ENCODE peak calls at places on chromosome 3, in eight cellular contexts. S is endodermal cell; K is BE2C; A is H9; E is naive thymus-derived CD4-positive, alpha-beta T cell; G is ascending aorta; M is AG04450; F is hepatocyte. H is an unnamed sample. For H3K9me3, the result is how much of the 10 kb centered on the place peaks cover.

GRCh38 chr3:50126287-50127211 is 28.6 kb upstream of the SEMA3F start:
- DNase-seq in S (peak), K (no peak), A (no peak), E (no peak), G (no peak), M (no peak), F (peak), H (no peak)

GRCh38 chr3:185766645-185767323 is 58.1 kb downstream of the IGF2BP2 start:
- DNase-seq in S (no peak), K (no peak), A (no peak), E (no peak), G (no peak), M (no peak), F (no peak), H (no peak)

GRCh38 chr3:114363554-114364202 is 69.8 kb downstream of the TIGIT start:
- DNase-seq in S (no peak), K (no peak), A (no peak), E (no peak), G (no peak), M (peak), F (peak), H (no peak)

GRCh38 chr3:192566706-192567290 is 160.5 kb downstream of the FGF12 start:
- DNase-seq in S (peak), K (peak), A (peak), E (peak), G (peak), M (peak), F (peak), H (peak)

GRCh38 chr3:46925585-46925934 is 48.0 kb downstream of the PTH1R start:
- DNase-seq in S (no peak), K (no peak), A (no peak), E (no peak), G (no peak), M (no peak), F (no peak), H (no peak)

GRCh38 chr3:42601898-42602581 is 1.6 kb downstream of the NKTR start:
- DNase-seq in S (no peak), K (no peak), A (no peak), E (no peak), G (no peak), M (no peak), F (peak), H (no peak)

GRCh38 chr3:43215138-43215537 is 71.2 kb upstream of the SNRK start:
- DNase-seq in S (no peak), K (no peak), A (no peak), E (no peak), G (no peak), M (no peak), F (no peak), H (no peak)

GRCh38 chr3:8499181-8499611 is 2.4 kb upstream of the LMCD1 start:
- DNase-seq in S (peak), K (no peak), A (peak), E (no peak), G (no peak), M (no peak), F (no peak), H (no peak)

GRCh38 chr3:29274667-29275066 is 6.2 kb upstream of the RBMS3 start:
- DNase-seq in S (no peak), K (no peak), A (no peak), E (no peak), G (no peak), M (no peak), F (no peak), H (no peak)

GRCh38 chr3:70853161-70853560 is 540.7 kb upstream of the MDFIC2 start:
- DNase-seq in S (no peak), K (no peak), A (no peak), E (no peak), G (no peak), M (no peak), F (no peak), H (no peak)

GRCh38 chr3:31043184-31043819 is 148.8 kb upstream of the GADL1 start:
- DNase-seq in S (no peak), K (no peak), A (no peak), E (no peak), G (no peak), M (no peak), F (no peak), H (no peak)

GRCh38 chr3:23923786-23924185 is 6.9 kb downstream of the RPL15 start:
- DNase-seq in S (no peak), K (no peak), A (no peak), E (no peak), G (no peak), M (peak), F (no peak), H (no peak)
- H3K9me3 ChIP-seq in S (under half), K (under half), A (under half), E (under half), G (under half), M (under half), F (under half), H (under half)

GRCh38 chr3:44764248-44764647 is 2.7 kb downstream of the KIF15 start:
- DNase-seq in S (no peak), K (no peak), A (no peak), E (no peak), G (no peak), M (no peak), F (no peak), H (no peak)

GRCh38 chr3:44761347-44762169 is at the start of the genes KIAA1143 and KIF15:
- DNase-seq in S (peak), K (peak), A (peak), E (peak), G (peak), M (peak), F (peak), H (peak)

GRCh38 chr3:44762170-44762677 is 630 bp downstream of the KIF15 start:
- DNase-seq in S (no peak), K (no peak), A (no peak), E (no peak), G (no peak), M (no peak), F (no peak), H (no peak)

DNA sequence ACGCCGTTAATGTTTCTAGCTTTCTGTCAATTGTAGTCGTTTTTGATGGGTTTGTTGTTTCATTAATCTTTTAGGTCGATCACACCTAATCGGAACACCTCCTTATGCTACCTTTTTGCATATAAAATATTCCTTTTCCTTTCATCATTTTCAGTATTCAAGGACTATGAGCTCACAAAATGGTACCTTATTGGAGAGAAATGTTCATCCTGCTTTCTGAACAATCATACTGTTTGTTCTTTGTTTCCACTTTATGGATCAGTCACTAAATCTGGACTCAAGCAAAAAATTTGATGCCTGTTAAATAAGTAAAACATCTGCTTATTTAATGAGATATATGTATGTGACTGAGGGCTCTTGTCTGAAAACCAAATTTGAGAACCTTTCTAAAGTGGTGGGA is 1.1 kb downstream of the KIF15 start:
- DNase-seq in S (no peak), K (no peak), A (no peak), E (no peak), G (no peak), M (no peak), F (no peak), H (no peak)
- H3K9me3 ChIP-seq in S (under half), K (under half), A (under half), E (under half), G (under half), M (under half), F (under half), H (under half)

DNA sequence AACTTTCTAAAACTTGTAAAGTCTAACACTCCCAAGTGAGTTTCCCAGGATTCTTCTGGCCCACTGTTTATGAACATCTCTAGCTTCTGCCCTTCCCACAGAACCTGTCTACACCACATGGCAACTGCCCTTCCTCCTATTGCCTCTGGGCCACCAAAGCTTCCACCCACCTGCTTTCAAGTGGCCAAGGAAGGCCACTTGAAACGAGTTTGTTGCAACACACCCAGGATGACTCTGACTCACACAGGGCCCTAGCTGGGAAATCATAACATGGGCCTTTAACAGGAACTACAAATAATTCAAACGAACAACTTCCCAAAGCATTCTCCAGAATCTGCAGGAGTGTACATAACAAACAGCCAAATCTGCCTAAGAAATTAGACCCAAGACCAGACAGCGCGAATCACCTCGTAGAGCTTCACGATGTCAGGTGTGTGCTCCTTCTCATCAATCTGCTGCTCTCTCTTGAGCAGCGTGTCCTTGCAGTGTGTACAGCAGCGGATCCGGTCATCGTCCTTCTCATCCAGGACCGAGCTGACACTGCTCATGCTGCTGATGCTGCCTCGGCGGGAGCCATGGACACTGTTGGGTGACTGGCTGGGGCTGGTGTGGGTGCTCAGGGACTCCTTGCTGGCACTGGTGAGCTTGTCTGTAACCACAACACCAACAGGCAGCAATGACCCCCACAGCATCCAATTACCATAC is 16.8 kb downstream of the RBSN start:
- DNase-seq in S (no peak), K (no peak), A (no peak), E (no peak), G (no peak), M (no peak), F (no peak), H (no peak)
- H3K9me3 ChIP-seq in S (under half), K (under half), A (under half), E (under half), G (under half), M (under half), F (under half), H (under half)

GRCh38 chr3:189419683-189420082 is 211.5 kb upstream of the TP63 start:
- DNase-seq in S (no peak), K (no peak), A (no peak), E (no peak), G (no peak), M (no peak), F (no peak), H (no peak)
- H3K9me3 ChIP-seq in S (under half), K (under half), A (under half), E (under half), G (under half), M (under half), F (under half), H (under half)

DNA sequence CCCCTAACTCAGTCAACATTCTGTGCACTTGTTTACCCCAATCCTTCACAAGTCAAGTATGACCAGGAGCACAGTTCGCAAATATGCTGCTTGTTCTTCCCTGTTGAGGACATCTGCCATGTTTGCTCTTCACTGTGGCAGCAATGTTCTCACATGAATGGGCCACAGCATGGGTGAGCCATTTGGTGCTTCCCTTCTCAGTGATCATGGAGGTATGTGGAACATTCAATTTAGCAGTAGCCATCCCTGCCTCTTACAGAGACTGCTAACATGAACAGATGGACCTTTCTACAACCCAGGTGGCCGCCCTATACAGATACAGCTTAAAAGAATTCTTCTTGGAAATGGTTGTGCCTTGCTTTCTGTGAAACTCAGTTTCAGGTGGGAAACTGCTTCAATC is 660.1 kb upstream of the SGO1 start:
- DNase-seq in S (no peak), K (no peak), A (no peak), E (no peak), G (no peak), M (no peak), F (no peak), H (no peak)
- H3K9me3 ChIP-seq in S (under half), K (under half), A (under half), E (under half), G (under half), M (under half), F (under half), H (under half)

GRCh38 chr3:191353022-191353777 is 22.9 kb upstream of the UTS2B start:
- DNase-seq in S (no peak), K (no peak), A (no peak), E (no peak), G (no peak), M (no peak), F (no peak), H (no peak)
- H3K9me3 ChIP-seq in S (under half), K (under half), A (under half), E (under half), G (under half), M (under half), F (under half), H (under half)

GRCh38 chr3:9834520-9835380 is 9.1 kb downstream of the RPUSD3 start:
- DNase-seq in S (no peak), K (no peak), A (no peak), E (no peak), G (no peak), M (no peak), F (no peak), H (no peak)

GRCh38 chr3:9841015-9841414 is 2.8 kb downstream of the RPUSD3 start:
- DNase-seq in S (no peak), K (no peak), A (no peak), E (no peak), G (no peak), M (no peak), F (no peak), H (no peak)

GRCh38 chr3:9837701-9838582 is 5.9 kb downstream of the RPUSD3 start:
- DNase-seq in S (no peak), K (no peak), A (no peak), E (no peak), G (no peak), M (no peak), F (no peak), H (no peak)

GRCh38 chr3:9843715-9844438 is at the start of gene RPUSD3:
- DNase-seq in S (peak), K (peak), A (peak), E (peak), G (peak), M (peak), F (peak), H (peak)

GRCh38 chr3:9838856-9839255 is 5.0 kb downstream of the RPUSD3 start:
- DNase-seq in S (no peak), K (no peak), A (no peak), E (no peak), G (no peak), M (no peak), F (no peak), H (no peak)
- H3K9me3 ChIP-seq in S (under half), K (under half), A (under half), E (under half), G (under half), M (under half), F (under half), H (under half)

GRCh38 chr3:141544697-141545096 is 57.9 kb downstream of the RASA2 start:
- DNase-seq in S (no peak), K (no peak), A (no peak), E (peak), G (no peak), M (no peak), F (no peak), H (no peak)
- H3K9me3 ChIP-seq in S (under half), K (under half), A (under half), E (under half), G (under half), M (under half), F (under half), H (under half)

DNA sequence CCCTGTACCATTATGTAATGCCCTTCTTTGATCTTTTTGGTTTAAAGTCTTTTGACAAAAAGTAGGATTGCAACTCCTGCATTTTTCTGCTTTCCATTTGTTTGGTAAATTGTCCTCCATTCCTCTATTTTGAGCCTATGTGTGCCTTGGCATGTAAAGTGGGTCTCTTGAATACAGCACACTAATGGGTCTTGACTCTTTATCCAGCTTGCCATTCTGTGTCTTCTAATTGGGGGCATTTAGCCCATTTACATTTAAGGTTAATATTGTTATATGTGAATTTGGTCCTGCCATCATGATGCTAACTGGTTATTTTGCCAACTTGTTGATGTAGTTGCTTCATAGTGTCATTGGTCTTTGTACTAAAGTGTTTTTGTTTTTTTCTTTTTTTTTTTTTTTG is 32.4 kb downstream of the CMC1 start:
- DNase-seq in S (no peak), K (no peak), A (no peak), E (no peak), G (no peak), M (no peak), F (no peak), H (no peak)
- H3K9me3 ChIP-seq in S (under half), K (under half), A (under half), E (under half), G (under half), M (under half), F (under half), H (under half)

GRCh38 chr3:17491601-17492000 is 250.8 kb downstream of the TBC1D5 start:
- DNase-seq in S (no peak), K (no peak), A (no peak), E (no peak), G (no peak), M (peak), F (no peak), H (no peak)
- H3K9me3 ChIP-seq in S (under half), K (under half), A (under half), E (under half), G (under half), M (under half), F (under half), H (under half)

H was measured in suprapubic skin.